ENCODE peak calls at places on chromosomes 11 and 22, in six cellular contexts. D, Y, F, Q, R and A are unnamed samples.

GRCh38 chr11:35099278-35100018 is 39.5 kb upstream of the CD44 start:
- DNase-seq in F (no peak), Y (peak), R (no peak), D (peak), Q (no peak), A (no peak)

GRCh38 chr11:64844330-64845124 is at the start of gene CDC42BPG:
- DNase-seq in R (no peak), F (no peak), D (peak), Q (peak), Y (peak), A (peak)

GRCh38 chr11:11587122-11587521 is 34.7 kb downstream of the GALNT18 start:
- DNase-seq in Y (no peak), F (no peak), R (no peak), Q (no peak), D (no peak), A (no peak)

GRCh38 chr11:25910090-25910489 is 421.8 kb upstream of the ANO3 start:
- DNase-seq in F (no peak), R (no peak), D (no peak), Q (no peak), Y (no peak), A (no peak)

GRCh38 chr11:69787906-69788305 is 12.8 kb upstream of the FGF4 start:
- DNase-seq in D (no peak), Q (no peak), Y (no peak), F (no peak), R (no peak), A (no peak)

GRCh38 chr22:23219787-23220484 is 39.6 kb downstream of the BCR start:
- DNase-seq in Q (no peak), Y (peak), D (peak), F (no peak), R (no peak), A (no peak)

GRCh38 chr11:86488553-86488952 is 113.9 kb downstream of the CCDC81 start:
- DNase-seq in Y (no peak), F (no peak), R (no peak), Q (no peak), D (no peak), A (no peak)

GRCh38 chr11:45051621-45052020 is 94.8 kb upstream of the PRDM11 start:
- DNase-seq in Y (no peak), F (no peak), D (no peak), Q (no peak), R (no peak), A (no peak)

GRCh38 chr11:20059587-20060021 is 100.7 kb downstream of the DBX1 start:
- DNase-seq in Y (peak), R (no peak), Q (no peak), F (no peak), D (no peak), A (no peak)

GRCh38 chr11:72070486-72070885 is 9.9 kb downstream of the NUMA1 start:
- DNase-seq in D (no peak), R (no peak), F (no peak), Q (no peak), Y (no peak), A (no peak)

GRCh38 chr22:50250555-50251471 is at the start of gene HDAC10:
- DNase-seq in D (peak), Q (peak), R (peak), Y (peak), F (peak), A (peak)

GRCh38 chr11:12800032-12800671 is 125.9 kb downstream of the TEAD1 start:
- DNase-seq in F (no peak), Q (no peak), Y (peak), D (peak), R (no peak), A (peak)

GRCh38 chr11:78420796-78421209 is 3.2 kb upstream of the GAB2 start:
- DNase-seq in Y (peak), R (peak), D (peak), Q (peak), F (peak), A (peak)

GRCh38 chr22:37896181-37896592 is 9.9 kb upstream of the MICALL1 start:
- DNase-seq in D (no peak), Y (peak), F (peak), Q (peak), R (no peak), A (peak)

GRCh38 chr11:64850979-64851567 is 6.6 kb upstream of the CDC42BPG start:
- DNase-seq in R (no peak), Q (peak), F (no peak), D (no peak), Y (no peak), A (no peak)

GRCh38 chr11:123166095-123166559 is 28.9 kb downstream of the CLMP start:
- DNase-seq in Y (peak), R (peak), Q (no peak), D (peak), F (peak), A (peak)

GRCh38 chr22:47561766-47562165 is 799.3 kb downstream of the TBC1D22A start:
- DNase-seq in R (no peak), Q (no peak), Y (no peak), F (no peak), D (no peak), A (no peak)

GRCh38 chr11:87743002-87743401 is 432.2 kb downstream of the RAB38 start:
- DNase-seq in D (no peak), Y (no peak), R (no peak), Q (no peak), F (no peak), A (no peak)

GRCh38 chr22:36409067-36409466 is 21.3 kb upstream of the MYH9 start:
- DNase-seq in Y (no peak), Q (no peak), F (no peak), R (no peak), D (no peak), A (no peak)
- H3K27ac ChIP-seq in Y (peak), Q (no peak), F (peak), R (no peak), D (no peak), A (peak)

DNA sequence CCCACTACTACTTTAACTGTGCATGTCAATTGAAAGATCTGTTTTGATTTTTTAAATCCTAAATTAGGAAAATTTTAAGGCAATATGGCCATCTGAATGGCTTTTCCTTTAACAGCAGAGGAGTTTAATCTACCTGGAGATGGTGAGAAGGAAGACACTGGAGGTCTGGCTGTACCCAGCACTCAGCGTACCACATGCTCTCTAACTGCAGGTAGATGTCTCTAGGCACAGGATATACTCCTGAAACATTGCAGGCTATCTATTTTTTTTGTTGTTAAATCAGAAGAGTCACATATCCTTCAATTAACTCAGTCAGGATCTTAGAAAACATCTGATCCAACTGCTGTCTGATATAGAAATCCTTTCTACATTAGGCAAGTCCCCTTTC is 17.3 kb upstream of the CASTOR1 start:
- DNase-seq in R (no peak), Y (no peak), Q (peak), F (no peak), D (no peak), A (no peak)
- H3K4me3 ChIP-seq in R (no peak), Y (no peak), Q (peak), F (peak), D (no peak), A (no peak)

DNA sequence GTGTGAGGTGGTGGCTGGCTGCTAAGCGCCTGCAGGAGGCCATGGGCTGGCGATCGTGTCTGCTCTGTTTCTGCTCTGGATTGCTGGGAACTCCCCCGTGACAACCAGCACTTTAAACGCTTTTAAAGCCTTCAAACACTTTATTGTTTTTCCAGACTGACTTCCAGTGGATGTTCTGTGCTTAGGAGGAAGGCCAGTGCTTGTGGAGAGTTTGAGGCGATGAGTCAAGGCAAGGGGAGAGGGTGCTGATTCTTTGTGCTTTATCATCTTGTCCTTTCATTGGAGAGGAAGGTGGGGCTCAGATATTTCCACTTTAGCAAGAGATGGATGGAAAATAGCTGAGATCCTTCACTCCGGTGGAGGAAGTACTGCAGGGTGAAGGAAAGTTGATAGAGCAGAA is 81.6 kb downstream of the FLI1 start:
- DNase-seq in Q (no peak), D (peak), F (no peak), R (no peak), Y (peak), A (no peak)
- H3K27ac ChIP-seq in Q (no peak), D (no peak), F (peak), R (no peak), Y (no peak), A (no peak)

DNA sequence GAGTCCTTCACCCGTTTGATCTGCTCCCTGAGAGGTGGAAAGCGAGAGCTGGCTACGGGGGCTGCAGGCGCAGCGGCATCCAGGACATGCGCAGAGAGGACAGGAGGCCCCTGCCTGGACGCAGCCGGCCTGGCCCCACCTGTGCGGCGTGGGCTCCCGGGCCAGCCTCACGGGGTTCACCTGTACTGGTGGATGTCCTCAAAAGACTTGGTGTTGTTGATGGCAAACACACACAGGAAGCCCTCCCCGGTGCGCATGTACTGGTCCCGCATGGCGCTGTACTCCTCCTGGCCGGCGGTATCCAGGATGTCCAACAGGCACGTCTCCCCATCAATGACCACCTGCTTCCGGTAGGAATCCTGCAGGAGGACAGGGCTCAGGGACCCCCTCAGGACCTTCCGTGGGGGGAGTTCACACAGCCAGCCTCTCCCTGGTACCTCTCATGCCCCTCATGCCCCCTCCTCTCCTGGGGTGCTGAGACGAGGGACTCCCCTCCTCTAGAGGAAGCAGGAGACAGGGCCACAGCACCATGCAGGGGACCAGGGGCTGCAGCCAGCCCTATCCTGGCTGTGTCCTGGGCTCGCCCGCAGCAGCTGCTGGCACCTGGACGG is 1.7 kb downstream of the HRAS start:
- DNase-seq in F (no peak), R (no peak), D (no peak), Y (no peak), Q (no peak), A (no peak)
- H3K4me3 ChIP-seq in F (peak), R (no peak), D (no peak), Y (no peak), Q (no peak), A (no peak)

DNA sequence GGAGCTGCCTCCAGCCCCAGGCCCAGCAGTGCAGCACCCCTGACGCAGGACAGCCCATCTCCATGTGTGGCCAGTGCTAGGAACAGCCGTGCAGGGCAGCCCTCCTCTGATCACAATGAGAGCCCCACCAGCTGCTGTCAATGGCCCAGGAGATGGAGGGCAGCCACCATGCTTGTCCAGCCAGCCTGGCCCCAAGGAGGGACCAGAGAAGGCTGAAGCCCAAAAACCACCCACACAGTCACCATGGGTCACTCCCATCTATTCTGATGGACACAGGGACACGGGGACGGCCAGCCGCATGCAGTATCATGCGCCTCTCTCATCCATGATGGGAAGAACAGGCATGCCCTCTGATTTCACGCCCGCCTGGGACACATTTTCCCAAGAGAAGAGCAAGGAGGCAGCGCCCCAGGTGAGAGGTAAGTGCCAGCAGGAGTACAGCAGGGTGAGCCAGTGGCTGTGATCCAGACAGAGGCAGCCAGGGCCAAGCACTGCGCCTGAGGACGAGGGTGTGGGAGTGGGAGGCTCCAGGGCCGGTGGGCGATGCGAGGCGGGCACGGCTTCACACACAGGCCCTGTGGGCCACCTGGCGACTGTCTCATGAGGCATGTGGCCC is 33.6 kb upstream of the GNB1L start:
- DNase-seq in Y (no peak), D (no peak), F (no peak), Q (no peak), R (no peak), A (no peak)
- H3K27ac ChIP-seq in Y (no peak), D (no peak), F (no peak), Q (no peak), R (no peak), A (no peak)

GRCh38 chr11:111571829-111572501 is 30.3 kb upstream of the SIK2 start:
- DNase-seq in D (peak), F (no peak), Q (no peak), R (no peak), Y (peak), A (no peak)
- H3K4me3 ChIP-seq in D (no peak), F (no peak), Q (no peak), R (no peak), Y (no peak), A (no peak)

GRCh38 chr11:91230647-91231046 is 994.0 kb upstream of the FAT3 start:
- DNase-seq in Q (no peak), Y (no peak), F (no peak), R (no peak), D (no peak), A (no peak)
- H3K27ac ChIP-seq in Q (no peak), Y (peak), F (peak), R (no peak), D (no peak), A (peak)

DNA sequence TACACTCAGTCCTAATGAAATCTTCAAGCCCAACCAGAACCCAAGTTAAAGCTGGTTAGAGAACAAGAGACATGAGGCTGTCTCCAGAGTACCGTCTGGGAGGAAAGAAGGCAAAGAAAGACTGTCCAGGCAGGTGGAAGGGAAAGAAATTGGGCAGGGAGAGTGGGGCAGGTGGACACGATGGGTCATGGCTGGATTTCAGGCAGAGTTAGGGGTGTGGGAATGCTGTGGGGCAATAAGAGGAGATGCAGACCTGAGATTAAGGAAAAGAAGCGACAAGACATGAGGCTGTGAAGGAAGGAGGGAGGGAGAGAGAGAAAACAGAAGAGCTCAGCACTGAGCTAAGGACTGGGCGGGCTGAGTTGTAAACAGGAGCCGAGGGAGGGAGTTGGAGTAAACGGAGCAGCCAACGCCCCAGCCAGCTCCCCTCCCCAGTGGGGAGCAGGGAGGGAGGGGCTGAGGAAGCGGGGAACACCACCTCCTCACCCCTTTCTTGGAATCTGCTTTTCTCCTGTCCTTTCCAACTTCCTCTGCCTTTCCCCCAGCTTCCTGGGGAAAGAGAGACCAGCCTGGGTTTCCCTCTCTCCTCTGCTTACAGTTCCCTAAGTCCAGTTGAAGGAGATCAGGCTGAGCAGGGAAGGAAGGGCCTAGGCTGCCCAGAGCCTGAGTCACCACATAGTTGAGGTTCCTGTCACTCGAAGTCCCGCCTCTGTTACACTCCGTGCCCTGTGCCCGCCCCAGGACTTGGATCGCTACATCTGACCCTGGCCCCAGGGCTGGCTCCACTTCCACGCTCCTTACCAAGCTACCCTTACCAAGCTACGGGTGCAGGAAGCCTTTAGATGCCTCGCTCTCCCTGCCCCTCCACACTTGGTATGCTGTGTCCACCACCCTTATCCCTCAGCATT is 6.6 kb upstream of the AHNAK start:
- DNase-seq in R (peak), Y (peak), Q (no peak), F (peak), D (peak), A (peak)
- H3K4me3 ChIP-seq in R (peak), Y (no peak), Q (no peak), F (peak), D (peak), A (no peak)